ENCODE peak calls at places on chromosomes 7 and 10, in six cellular contexts. A is endothelial cell, R is Peyer's patch, I is pancreas, U is WTC11, S is omental fat pad. F is an unnamed sample.

GRCh38 chr10:28060031-28060607 is 61.2 kb upstream of the ODAD2 start:
- DNase-seq in I (no peak), A (no peak), S (no peak), U (no peak), R (no peak), F (no peak)

GRCh38 chr10:21314234-21314633 is 211.2 kb downstream of the SKIDA1 start:
- DNase-seq in S (no peak), I (no peak), U (no peak), A (no peak), R (no peak), F (no peak)

GRCh38 chr7:149772236-149772820 is 1.1 kb downstream of the ZNF467 start:
- DNase-seq in A (peak), S (no peak), I (peak), U (peak), R (no peak), F (no peak)

GRCh38 chr10:132556994-132557441 is 19.4 kb downstream of the INPP5A start:
- DNase-seq in A (no peak), R (no peak), I (no peak), U (no peak), S (no peak), F (no peak)

GRCh38 chr10:49327036-49327813 is 28.3 kb downstream of the C10orf71 start:
- DNase-seq in R (no peak), I (no peak), A (no peak), S (no peak), U (no peak), F (no peak)

GRCh38 chr7:139658919-139659675 is 118.7 kb downstream of the HIPK2 start:
- DNase-seq in I (no peak), A (no peak), U (no peak), S (no peak), R (no peak), F (no peak)

GRCh38 chr10:4028027-4028471 is 243.0 kb upstream of the KLF6 start:
- DNase-seq in I (no peak), S (no peak), A (no peak), R (no peak), U (no peak), F (no peak)

GRCh38 chr10:69845574-69846251 is 44.0 kb downstream of the COL13A1 start:
- DNase-seq in I (peak), A (no peak), S (no peak), U (no peak), R (no peak), F (peak)

GRCh38 chr10:97810476-97810875 is 38.7 kb upstream of the SFRP5 start:
- DNase-seq in R (no peak), U (no peak), A (no peak), I (no peak), S (no peak), F (no peak)

GRCh38 chr10:112510384-112510783 is 63.4 kb downstream of the VTI1A start:
- DNase-seq in I (no peak), R (no peak), A (no peak), S (no peak), U (no peak), F (no peak)

GRCh38 chr7:77458786-77459185 is 42.6 kb upstream of the GSAP start:
- DNase-seq in S (no peak), A (no peak), R (no peak), U (no peak), I (no peak), F (no peak)

GRCh38 chr7:51229106-51229537 is 87.5 kb downstream of the COBL start:
- DNase-seq in I (no peak), S (no peak), U (no peak), A (no peak), R (no peak), F (no peak)

GRCh38 chr10:124164252-124164651 is 70.9 kb upstream of the CHST15 start:
- DNase-seq in U (no peak), I (no peak), R (no peak), S (no peak), A (no peak), F (no peak)

GRCh38 chr10:133355266-133355665 is 2.6 kb downstream of the FUOM start:
- DNase-seq in R (no peak), A (no peak), U (no peak), S (no peak), I (no peak), F (no peak)

GRCh38 chr7:138981332-138982203 is at the start of gene KIAA1549:
- DNase-seq in I (peak), U (peak), R (peak), A (peak), S (no peak), F (peak)

GRCh38 chr10:118800920-118801319 is 46.1 kb upstream of the CACUL1 start:
- DNase-seq in U (no peak), A (peak), R (no peak), S (no peak), I (peak), F (no peak)

GRCh38 chr7:125561006-125561405 is 631.4 kb upstream of the POT1 start:
- DNase-seq in S (no peak), R (no peak), A (no peak), I (no peak), U (no peak), F (no peak)

GRCh38 chr7:125567686-125568085 is 638.1 kb upstream of the POT1 start:
- DNase-seq in R (no peak), S (no peak), A (no peak), I (no peak), U (no peak), F (no peak)

GRCh38 chr7:125563557-125563956 is 633.9 kb upstream of the POT1 start:
- DNase-seq in A (no peak), R (no peak), U (no peak), S (no peak), I (no peak), F (no peak)

GRCh38 chr7:125568799-125569198 is 639.2 kb upstream of the POT1 start:
- DNase-seq in I (no peak), U (no peak), A (no peak), S (no peak), R (no peak), F (no peak)

GRCh38 chr7:125563964-125564529 is 634.4 kb upstream of the POT1 start:
- DNase-seq in R (no peak), I (no peak), A (no peak), S (no peak), U (peak), F (no peak)
- TF ChIP-seq CTCF in R (no peak), I (no peak), A (no peak), S (no peak), U (no peak), F (no peak)

GRCh38 chr7:32204361-32205018 is 134.3 kb upstream of the PDE1C start:
- DNase-seq in S (no peak), U (peak), A (peak), I (peak), R (peak), F (peak)

GRCh38 chr7:32212321-32212720 is 142.1 kb upstream of the PDE1C start:
- DNase-seq in A (no peak), I (no peak), U (no peak), R (no peak), S (no peak), F (no peak)

GRCh38 chr7:32206488-32206887 is 136.3 kb upstream of the PDE1C start:
- DNase-seq in R (no peak), S (no peak), U (no peak), A (no peak), I (no peak), F (no peak)

DNA sequence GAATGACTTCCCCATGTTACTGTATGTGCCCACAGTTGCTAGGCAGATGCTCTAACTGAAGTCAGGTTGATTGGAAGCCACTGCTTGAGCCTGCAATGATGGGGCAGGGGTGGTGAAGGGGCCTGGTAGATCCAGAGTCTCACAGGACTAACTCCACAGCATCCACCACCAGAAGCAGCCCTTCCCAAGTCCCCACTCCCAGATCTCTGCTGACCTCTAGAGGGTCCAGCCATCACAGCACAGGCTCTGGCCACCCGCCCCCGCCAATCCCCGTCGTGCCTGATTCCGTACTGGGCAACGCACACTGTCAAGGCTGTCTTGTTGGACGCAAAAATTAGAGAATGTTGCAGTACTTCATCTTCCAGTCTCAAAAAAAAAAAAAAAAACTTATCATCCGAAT is 136.8 kb upstream of the PDE1C start:
- DNase-seq in A (peak), S (no peak), R (no peak), U (peak), I (peak), F (no peak)
- TF ChIP-seq CTCF in A (no peak), S (no peak), R (no peak), U (no peak), I (no peak), F (no peak)

DNA sequence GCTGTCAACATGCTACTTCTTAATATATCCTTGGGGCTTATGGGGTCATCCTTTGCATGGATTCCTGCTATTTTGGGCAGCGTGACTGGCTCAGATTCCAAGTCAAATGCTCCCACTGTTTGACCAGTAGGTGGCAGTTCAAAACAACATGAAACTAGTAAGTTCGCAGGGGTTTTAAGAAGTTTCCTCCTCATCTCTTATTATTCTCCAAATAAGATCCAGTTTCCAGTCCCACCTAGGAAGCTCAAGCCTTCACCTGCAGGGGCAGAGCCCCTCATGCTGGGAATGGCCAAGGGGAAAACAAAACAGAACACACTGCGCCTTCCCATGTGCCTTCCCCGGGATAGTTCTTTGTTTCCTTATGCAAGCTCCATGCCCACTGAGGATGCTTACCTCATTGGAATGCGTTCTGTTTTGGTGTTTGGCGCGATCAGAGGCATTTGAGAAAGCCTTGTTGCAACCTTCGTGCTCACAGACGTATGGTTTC is 259.8 kb downstream of the GLI3 start:
- DNase-seq in R (no peak), A (peak), S (no peak), I (no peak), U (no peak), F (peak)
- TF ChIP-seq CTCF in R (peak), A (peak), S (no peak), I (peak), U (peak), F (peak)

GRCh38 chr10:83166344-83166743 is 973.0 kb upstream of the GHITM start:
- DNase-seq in S (no peak), R (no peak), U (peak), I (no peak), A (peak), F (no peak)
- TF ChIP-seq CTCF in S (no peak), R (no peak), U (peak), I (no peak), A (no peak), F (no peak)

GRCh38 chr7:101869901-101870290 is 52.5 kb downstream of the CUX1 start:
- DNase-seq in R (no peak), A (no peak), I (no peak), S (no peak), U (no peak), F (no peak)

GRCh38 chr7:101871351-101871750 is 53.9 kb downstream of the CUX1 start:
- DNase-seq in A (no peak), I (no peak), S (no peak), U (no peak), R (no peak), F (no peak)

GRCh38 chr7:101868191-101868950 is 50.9 kb downstream of the CUX1 start:
- DNase-seq in A (no peak), R (no peak), U (no peak), I (no peak), S (no peak), F (no peak)

GRCh38 chr7:101869026-101869900 is 51.8 kb downstream of the CUX1 start:
- DNase-seq in I (no peak), S (no peak), U (peak), A (peak), R (peak), F (no peak)

GRCh38 chr7:101870361-101871062 is 53.1 kb downstream of the CUX1 start:
- DNase-seq in U (peak), I (no peak), A (no peak), R (no peak), S (no peak), F (no peak)
- TF ChIP-seq CTCF in U (no peak), I (no peak), A (no peak), R (peak), S (no peak), F (no peak)

DNA sequence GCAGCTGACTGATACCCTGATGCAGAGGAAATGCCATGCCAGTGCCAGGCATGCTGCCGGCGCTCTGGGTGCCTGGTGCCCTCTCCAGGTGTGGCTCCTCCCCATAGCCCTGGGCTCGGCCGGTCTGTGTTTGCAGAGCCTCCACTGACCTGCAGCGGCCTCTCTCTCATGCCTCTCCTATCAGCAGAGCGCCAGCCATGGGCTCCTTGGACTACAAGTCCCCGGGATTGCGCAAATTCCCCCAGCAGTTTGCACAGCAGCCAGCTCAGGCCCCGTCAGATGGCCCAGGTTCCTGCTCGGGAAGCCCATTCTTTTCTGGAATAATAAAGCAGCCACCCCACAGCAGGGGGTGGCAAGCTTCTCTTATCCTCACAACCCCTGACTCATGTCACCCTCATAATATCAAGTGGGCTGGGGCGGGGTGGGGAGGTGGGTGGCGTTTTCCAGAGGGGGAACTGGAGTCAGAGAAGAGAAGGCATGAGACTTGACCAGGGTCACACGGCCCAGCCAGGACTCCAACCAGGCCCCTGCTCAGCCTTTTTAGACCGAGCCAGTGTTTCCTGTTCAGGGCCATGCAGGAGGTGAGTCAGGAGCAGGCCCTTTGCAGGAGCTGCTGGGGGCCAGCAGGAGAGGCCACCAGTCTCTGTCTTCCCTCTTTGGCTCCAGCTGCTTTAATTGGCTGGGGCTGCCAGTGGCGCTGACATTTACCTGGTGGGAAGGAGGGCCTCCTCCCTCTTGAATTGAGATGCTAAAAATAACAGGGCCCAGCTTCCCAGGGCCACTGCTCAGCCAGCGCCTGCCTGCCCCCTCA is 58.6 kb downstream of the ZMIZ1 start:
- DNase-seq in R (peak), I (peak), S (no peak), U (no peak), A (no peak), F (peak)
- TF ChIP-seq CTCF in R (peak), I (no peak), S (no peak), U (no peak), A (no peak), F (no peak)

F was measured in adrenal gland.